ENCODE peak calls at places on chromosome 5, in six cellular contexts. N, T, M, W, C and D are unnamed samples.

GRCh38 chr5:131156385-131156784 is 8.7 kb downstream of the HINT1 start:
- DNase-seq in N (no peak), T (no peak), M (no peak), C (no peak), W (no peak), D (no peak)

GRCh38 chr5:10124287-10124686 is 125.4 kb downstream of the ATPSCKMT start:
- DNase-seq in T (no peak), N (no peak), M (no peak), W (no peak), C (no peak), D (no peak)

GRCh38 chr5:50667079-50667652 is 729 bp downstream of the PARP8 start:
- DNase-seq in C (no peak), N (peak), T (peak), M (peak), W (peak), D (peak)

GRCh38 chr5:53482717-53483638 is 2.5 kb downstream of the FST start:
- DNase-seq in T (peak), N (peak), M (peak), W (peak), C (no peak), D (no peak)

GRCh38 chr5:149215478-149216042 is 56.1 kb upstream of the AFAP1L1 start:
- DNase-seq in T (no peak), C (no peak), N (peak), M (no peak), W (no peak), D (no peak)

GRCh38 chr5:98770158-98770910 is 3.1 kb upstream of the RGMB start:
- DNase-seq in W (peak), T (peak), M (no peak), N (peak), C (no peak), D (peak)

GRCh38 chr5:13695076-13695712 is 249.3 kb downstream of the DNAH5 start:
- DNase-seq in W (no peak), N (no peak), C (no peak), T (no peak), M (no peak), D (no peak)

GRCh38 chr5:95519151-95519550 is 35.6 kb downstream of the SKIC3 start:
- DNase-seq in N (no peak), W (no peak), T (no peak), C (no peak), M (no peak), D (no peak)

GRCh38 chr5:150619359-150620230 is 20.9 kb upstream of the SYNPO start:
- DNase-seq in W (peak), C (no peak), N (peak), M (no peak), T (no peak), D (no peak)

GRCh38 chr5:73442960-73443627 is 5.5 kb downstream of the FOXD1 start:
- DNase-seq in N (no peak), C (no peak), M (peak), W (no peak), T (no peak), D (no peak)

GRCh38 chr5:672329-673139 is 20.6 kb downstream of the TPPP start:
- DNase-seq in W (peak), N (peak), C (peak), M (peak), T (peak), D (no peak)

GRCh38 chr5:57834829-57835554 is 352.4 kb upstream of the ACTBL2 start:
- DNase-seq in W (no peak), C (peak), T (no peak), N (peak), M (no peak), D (no peak)

GRCh38 chr5:3695818-3696217 is 100.2 kb downstream of the IRX1 start:
- DNase-seq in C (no peak), M (no peak), T (no peak), N (no peak), W (no peak), D (no peak)

GRCh38 chr5:16740476-16740875 is 123.7 kb upstream of the RETREG1 start:
- DNase-seq in N (no peak), M (no peak), T (no peak), C (no peak), W (no peak), D (no peak)

GRCh38 chr5:72848474-72849428 is 32.3 kb downstream of the TNPO1 start:
- DNase-seq in C (no peak), N (peak), T (peak), W (peak), M (peak), D (peak)

GRCh38 chr5:168401880-168402279 is 84.4 kb upstream of the RARS1 start:
- DNase-seq in T (no peak), W (peak), N (no peak), C (no peak), M (no peak), D (no peak)